ENCODE peak calls at places on chromosomes 5 and 9, in five cellular contexts. W is esophagus muscularis mucosa, P is sigmoid colon, Z is tibial nerve, M is A549. S is an unnamed sample.
A peak's percentile ranks its signal among the peaks of the same experiment; 100 is the strongest.

GRCh38 chr5:115319007-115319406 is 22.6 kb upstream of the CCDC112 start:
- DNase-seq in W (no peak), Z (no peak), M (no peak), P (no peak), S (no peak)

GRCh38 chr5:153965102-153965645 is 73.5 kb downstream of the FAM114A2 start:
- DNase-seq in W (no peak), P (peak; percentile 72), M (peak; percentile 83), Z (peak; percentile 47), S (peak; percentile 32)

GRCh38 chr9:5041390-5042115 is 56.5 kb downstream of the JAK2 start:
- DNase-seq in W (no peak), Z (no peak), M (no peak), P (peak; percentile 53), S (peak; percentile 21)

GRCh38 chr5:146890073-146890472 is 11.5 kb upstream of the PPP2R2B start:
- DNase-seq in M (no peak), W (no peak), P (no peak), Z (no peak), S (no peak)

GRCh38 chr5:157303667-157304327 is 37.9 kb downstream of the CYFIP2 start:
- DNase-seq in P (no peak), Z (no peak), M (no peak), W (no peak), S (no peak)

GRCh38 chr5:9516591-9516990 is 29.3 kb downstream of the SEMA5A start:
- DNase-seq in P (no peak), W (no peak), M (no peak), Z (no peak), S (no peak)

GRCh38 chr9:37943329-37944265 is 39.7 kb upstream of the SLC25A51 start:
- DNase-seq in Z (no peak), W (no peak), M (no peak), P (no peak), S (peak; percentile 72)

GRCh38 chr5:1801954-1802295 is 718 bp downstream of the NDUFS6 start:
- DNase-seq in W (no peak), P (no peak), Z (no peak), M (peak; percentile 26), S (no peak)

GRCh38 chr5:12985142-12985541 is 959.3 kb downstream of the DNAH5 start:
- DNase-seq in Z (no peak), W (no peak), P (no peak), M (no peak), S (no peak)

GRCh38 chr5:68387107-68387506 is 171.6 kb downstream of the PIK3R1 start:
- DNase-seq in P (no peak), M (no peak), W (no peak), Z (no peak), S (no peak)

GRCh38 chr5:88236866-88237642 is 31.6 kb downstream of the TMEM161B start:
- DNase-seq in W (no peak), M (no peak), Z (no peak), P (no peak), S (no peak)

GRCh38 chr9:19429590-19429989 is 20.8 kb downstream of the ACER2 start:
- DNase-seq in Z (no peak), M (no peak), W (no peak), P (no peak), S (no peak)

GRCh38 chr5:128966375-128966774 is 1.1 kb downstream of the SLC27A6 start:
- DNase-seq in W (no peak), P (no peak), M (no peak), Z (no peak), S (no peak)

GRCh38 chr9:88259041-88259440 is 120.8 kb upstream of the SPATA31C2 start:
- DNase-seq in M (no peak), W (no peak), P (no peak), Z (no peak), S (no peak)

GRCh38 chr9:19146441-19146840 is 19.1 kb upstream of the PLIN2 start:
- DNase-seq in W (no peak), M (no peak), P (no peak), Z (no peak), S (no peak)

GRCh38 chr9:36319183-36319582 is 60.9 kb upstream of the GNE start:
- DNase-seq in M (no peak), Z (no peak), W (no peak), P (no peak), S (no peak)

GRCh38 chr5:135130526-135131215 is 96.6 kb upstream of the PITX1 start:
- DNase-seq in Z (no peak), M (no peak), W (no peak), P (peak; percentile 56), S (no peak)

GRCh38 chr5:79821-80220 is 12.1 kb upstream of the PLEKHG4B start:
- DNase-seq in W (peak; percentile 19), P (no peak), M (no peak), Z (no peak), S (no peak)

GRCh38 chr5:6454628-6455053 is 6.0 kb downstream of the UBE2QL1 start:
- DNase-seq in W (no peak), Z (no peak), M (no peak), P (no peak), S (no peak)

GRCh38 chr9:111548623-111549022 is 23.6 kb downstream of the ZNF483 start:
- DNase-seq in Z (no peak), P (no peak), M (no peak), W (no peak), S (no peak)

GRCh38 chr9:34417734-34418133 is 40.6 kb downstream of the FAM219A start:
- DNase-seq in M (no peak), Z (no peak), P (no peak), W (no peak), S (no peak)

GRCh38 chr5:95244479-95244878 is 40.4 kb downstream of the MCTP1 start:
- DNase-seq in M (no peak), Z (no peak), P (no peak), W (no peak), S (no peak)

GRCh38 chr5:151174612-151175101 is 17.1 kb upstream of the ANXA6 start:
- DNase-seq in M (no peak), P (no peak), W (no peak), Z (no peak), S (peak; percentile 50)

GRCh38 chr9:107492381-107492780 is 2.8 kb upstream of the KLF4 start:
- DNase-seq in W (no peak), P (no peak), Z (no peak), M (no peak), S (no peak)

GRCh38 chr5:130797303-130797702 is 367.8 kb downstream of the HINT1 start:
- DNase-seq in P (no peak), Z (no peak), W (no peak), M (no peak), S (no peak)

DNA sequence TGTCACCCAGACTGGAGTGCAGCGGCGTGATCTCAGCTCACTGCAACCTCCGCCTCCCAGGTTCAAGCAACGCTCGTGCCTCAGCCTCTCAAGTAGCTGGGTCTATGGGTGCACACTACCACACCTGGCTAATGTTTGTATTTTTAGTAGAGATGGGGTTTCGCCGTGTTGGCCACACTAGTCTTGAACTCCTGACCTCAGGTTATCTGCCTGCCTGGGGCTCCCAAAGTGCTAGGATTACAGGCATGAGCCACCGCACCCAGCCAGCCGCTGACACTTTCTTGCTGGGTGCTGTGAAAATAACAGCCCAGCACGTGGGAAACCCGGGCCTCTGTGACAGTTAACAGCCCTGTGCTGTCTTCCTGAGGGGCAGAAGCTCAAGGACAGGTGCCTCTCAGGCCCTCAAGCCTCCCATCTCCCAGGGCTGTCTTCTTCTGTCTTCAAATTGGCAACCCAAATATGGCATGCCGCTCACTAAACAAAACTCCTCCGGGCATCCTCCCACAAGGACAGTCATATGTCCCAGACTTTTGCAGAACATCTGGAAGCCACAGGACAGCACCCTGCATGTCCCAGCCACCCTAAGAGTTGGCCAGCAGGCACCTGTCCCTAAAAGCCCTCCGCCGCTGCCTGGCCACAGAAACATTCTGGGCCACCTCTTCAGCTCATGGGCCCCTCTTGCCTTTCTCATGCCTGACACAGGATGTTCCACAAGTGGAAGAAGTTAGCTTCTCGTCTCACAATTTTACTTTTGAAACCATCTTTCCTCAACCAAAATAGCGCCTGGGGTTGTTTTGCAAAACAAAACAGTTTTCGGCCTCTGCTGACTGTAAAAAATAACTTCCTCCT is 233.6 kb downstream of the SYK start:
- DNase-seq in P (no peak), Z (no peak), M (no peak), W (peak; percentile 87), S (no peak)
- H3K27ac ChIP-seq in P (no peak overlapping the region), Z (no peak overlapping the region), M (no peak overlapping the region), W (no peak overlapping the region), S (no peak overlapping the region)

DNA sequence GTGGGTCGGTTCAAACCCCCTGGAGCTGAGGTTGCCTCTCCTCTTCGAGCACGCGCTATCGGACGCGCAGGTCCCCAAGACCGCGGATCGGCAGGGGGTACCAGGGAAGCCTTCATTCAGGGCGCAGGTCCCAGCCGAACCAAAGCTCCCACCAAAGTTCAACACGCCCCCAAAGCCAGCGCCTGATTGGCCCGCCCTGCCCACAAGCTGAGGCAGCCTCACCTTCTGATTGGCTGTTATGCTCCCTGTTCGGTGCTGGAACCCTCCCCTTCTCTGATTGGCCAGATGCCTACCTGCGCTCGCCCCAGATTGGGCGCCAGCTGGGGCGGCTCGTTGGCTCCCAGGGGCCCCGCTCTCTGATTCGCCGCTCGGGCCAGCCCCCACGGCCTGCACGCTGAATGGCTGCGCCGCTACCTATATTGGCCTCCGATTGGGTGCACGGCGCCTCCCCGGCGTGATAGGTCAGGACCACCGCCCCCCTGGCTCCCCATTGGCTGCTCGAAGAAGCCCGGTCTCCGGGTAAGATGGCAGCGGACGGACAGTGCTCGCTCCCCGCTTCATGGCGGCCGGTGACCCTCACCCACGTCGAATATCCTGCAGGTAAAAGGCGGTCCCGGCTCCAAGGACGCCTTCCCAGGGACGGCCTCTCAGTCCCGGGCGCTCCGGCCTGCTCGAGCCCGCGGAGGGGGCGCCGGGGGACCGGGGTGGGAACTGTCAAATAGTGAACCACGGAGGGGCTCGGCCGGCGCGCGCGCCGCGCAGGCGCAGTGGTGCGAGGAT is at the start of gene DOLPP1:
- DNase-seq in P (peak; percentile 100), W (peak; percentile 100), Z (peak; percentile 95), M (peak; percentile 100), S (peak; percentile 98)
- TF ChIP-seq POLR2A in P (peak; percentile 76), W (peak; percentile 44), Z (peak; percentile 70), M (peak; percentile 60), S (peak; percentile 48)

GRCh38 chr5:141040763-141041426 is 10.3 kb upstream of the PCDHB1 start:
- DNase-seq in Z (peak; percentile 94), P (peak; percentile 96), W (peak; percentile 94), M (peak; percentile 89), S (peak; percentile 89)
- TF ChIP-seq EP300 in Z (peak; percentile 44), P (no peak), W (no peak), M (no peak), S (no peak)

DNA sequence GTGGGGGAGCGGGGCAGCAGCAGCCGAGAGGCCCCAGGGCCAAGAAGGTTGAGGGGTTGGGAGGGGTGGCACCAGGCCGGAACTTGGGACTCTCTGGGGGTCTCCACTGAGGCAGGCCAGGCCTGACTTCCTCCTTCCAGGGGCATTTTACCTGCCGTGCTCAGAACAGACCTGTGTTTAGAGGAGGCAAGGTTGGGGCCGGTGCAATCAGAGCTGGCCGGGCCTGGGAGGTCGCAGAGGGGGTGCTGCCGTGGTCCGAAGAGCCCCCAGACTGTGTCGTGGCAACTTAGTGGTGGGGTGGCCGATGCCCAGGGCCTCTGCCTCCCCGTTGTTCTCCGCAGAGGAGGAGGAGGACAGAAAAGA is 21.8 kb downstream of the GLT6D1 start:
- DNase-seq in P (no peak), Z (no peak), M (no peak), W (no peak), S (no peak)
- H3K27ac ChIP-seq in P (no peak overlapping the region), Z (no peak overlapping the region), M (no peak overlapping the region), W (no peak overlapping the region), S (no peak overlapping the region)

GRCh38 chr5:74640450-74641013 is at the start of gene ENC1:
- DNase-seq in P (peak; percentile 87), Z (peak; percentile 58), M (peak; percentile 48), W (peak; percentile 94), S (peak; percentile 86)
- TF ChIP-seq POLR2A in P (peak; percentile 59), Z (peak; percentile 49), M (peak; percentile 97), W (peak; percentile 21), S (peak; percentile 26)

GRCh38 chr5:51657340-51658240 is 274.3 kb downstream of the ISL1 start:
- DNase-seq in M (no peak), P (no peak), W (no peak), Z (no peak), S (no peak)
- TF ChIP-seq EP300 in M (no peak), P (no peak), W (no peak), Z (no peak), S (no peak)